ENCODE peak calls at places on chromosomes 13 and 19, in seven cellular contexts. One of them, this sample, is unnamed.

GRCh38 chr19:38245826-38246498 is 10.2 kb downstream of the PPP1R14A start:
- DNase-seq in CD4-positive, alpha-beta T cell: no peak
- DNase-seq in progenitor cell of endocrine pancreas: no peak
- DNase-seq in PC-3: no peak
- DNase-seq in RWPE2: no peak
- DNase-seq in cardiac fibroblast: peak; percentile 70
- DNase-seq in endothelial cell of umbilical vein: no peak
- DNase-seq in this sample: no peak

GRCh38 chr13:31267126-31267784 is 67.5 kb downstream of the B3GLCT start:
- DNase-seq in CD4-positive, alpha-beta T cell: no peak
- DNase-seq in PC-3: no peak
- DNase-seq in RWPE2: no peak
- DNase-seq in endothelial cell of umbilical vein: no peak
- DNase-seq in progenitor cell of endocrine pancreas: no peak
- DNase-seq in cardiac fibroblast: no peak
- DNase-seq in this sample: peak; percentile 3

GRCh38 chr13:25249001-25249543 is 38.2 kb downstream of the MTMR6 start:
- DNase-seq in PC-3: peak; percentile 52
- DNase-seq in RWPE2: no peak
- DNase-seq in progenitor cell of endocrine pancreas: no peak
- DNase-seq in CD4-positive, alpha-beta T cell: no peak
- DNase-seq in cardiac fibroblast: peak; percentile 56
- DNase-seq in endothelial cell of umbilical vein: no peak
- DNase-seq in this sample: peak; percentile 26

GRCh38 chr19:8494158-8494557 is 8.3 kb downstream of the PRAM1 start:
- DNase-seq in CD4-positive, alpha-beta T cell: no peak
- DNase-seq in RWPE2: no peak
- DNase-seq in progenitor cell of endocrine pancreas: no peak
- DNase-seq in PC-3: no peak
- DNase-seq in cardiac fibroblast: no peak
- DNase-seq in endothelial cell of umbilical vein: no peak
- DNase-seq in this sample: no peak

GRCh38 chr19:23974941-23975340 is 60.3 kb downstream of the ZNF726 start:
- DNase-seq in endothelial cell of umbilical vein: no peak
- DNase-seq in progenitor cell of endocrine pancreas: no peak
- DNase-seq in CD4-positive, alpha-beta T cell: no peak
- DNase-seq in PC-3: peak; percentile 54
- DNase-seq in RWPE2: no peak
- DNase-seq in cardiac fibroblast: no peak
- DNase-seq in this sample: no peak

GRCh38 chr19:35757231-35757748 is 461 bp upstream of the HSPB6 start:
- DNase-seq in CD4-positive, alpha-beta T cell: no peak
- DNase-seq in PC-3: peak; percentile 29
- DNase-seq in cardiac fibroblast: peak; percentile 96
- DNase-seq in progenitor cell of endocrine pancreas: no peak
- DNase-seq in endothelial cell of umbilical vein: peak; percentile 62
- DNase-seq in RWPE2: peak; percentile 61
- DNase-seq in this sample: no peak

GRCh38 chr13:71525004-71525403 is 342.0 kb downstream of the DACH1 start:
- DNase-seq in RWPE2: no peak
- DNase-seq in PC-3: no peak
- DNase-seq in cardiac fibroblast: no peak
- DNase-seq in endothelial cell of umbilical vein: no peak
- DNase-seq in CD4-positive, alpha-beta T cell: no peak
- DNase-seq in progenitor cell of endocrine pancreas: no peak
- DNase-seq in this sample: no peak

GRCh38 chr19:51695088-51695487 is 2.0 kb downstream of the SPACA6 start:
- DNase-seq in cardiac fibroblast: no peak
- DNase-seq in CD4-positive, alpha-beta T cell: no peak
- DNase-seq in PC-3: no peak
- DNase-seq in endothelial cell of umbilical vein: no peak
- DNase-seq in progenitor cell of endocrine pancreas: no peak
- DNase-seq in RWPE2: no peak
- DNase-seq in this sample: no peak

GRCh38 chr13:20997301-20998061 is 63.9 kb downstream of the LATS2 start:
- DNase-seq in RWPE2: no peak
- DNase-seq in progenitor cell of endocrine pancreas: no peak
- DNase-seq in cardiac fibroblast: peak; percentile 96
- DNase-seq in PC-3: peak; percentile 7
- DNase-seq in CD4-positive, alpha-beta T cell: no peak
- DNase-seq in endothelial cell of umbilical vein: peak; percentile 65
- DNase-seq in this sample: no peak

GRCh38 chr19:50252111-50252886 is 48.9 kb downstream of the MYH14 start:
- DNase-seq in progenitor cell of endocrine pancreas: no peak
- DNase-seq in endothelial cell of umbilical vein: peak; percentile 25
- DNase-seq in PC-3: peak; percentile 72
- DNase-seq in cardiac fibroblast: peak; percentile 48
- DNase-seq in CD4-positive, alpha-beta T cell: peak; percentile 40
- DNase-seq in RWPE2: no peak
- DNase-seq in this sample: no peak

GRCh38 chr13:99648266-99648665 is 147.0 kb downstream of the TM9SF2 start:
- DNase-seq in cardiac fibroblast: no peak
- DNase-seq in progenitor cell of endocrine pancreas: no peak
- DNase-seq in CD4-positive, alpha-beta T cell: no peak
- DNase-seq in PC-3: no peak
- DNase-seq in endothelial cell of umbilical vein: no peak
- DNase-seq in RWPE2: no peak
- DNase-seq in this sample: no peak

GRCh38 chr13:97333983-97334382 is 100.0 kb upstream of the RAP2A start:
- DNase-seq in cardiac fibroblast: peak; percentile 20
- DNase-seq in CD4-positive, alpha-beta T cell: no peak
- DNase-seq in PC-3: no peak
- DNase-seq in RWPE2: no peak
- DNase-seq in progenitor cell of endocrine pancreas: no peak
- DNase-seq in endothelial cell of umbilical vein: peak; percentile 43
- DNase-seq in this sample: no peak

GRCh38 chr13:111342716-111343115 is 22.3 kb downstream of the TEX29 start:
- DNase-seq in cardiac fibroblast: no peak
- DNase-seq in CD4-positive, alpha-beta T cell: no peak
- DNase-seq in PC-3: no peak
- DNase-seq in endothelial cell of umbilical vein: no peak
- DNase-seq in progenitor cell of endocrine pancreas: no peak
- DNase-seq in RWPE2: no peak
- DNase-seq in this sample: no peak

GRCh38 chr19:10044390-10044789 is 31.1 kb downstream of the RDH8 start:
- DNase-seq in progenitor cell of endocrine pancreas: no peak
- DNase-seq in endothelial cell of umbilical vein: peak; percentile 10
- DNase-seq in PC-3: no peak
- DNase-seq in RWPE2: no peak
- DNase-seq in cardiac fibroblast: no peak
- DNase-seq in CD4-positive, alpha-beta T cell: no peak
- DNase-seq in this sample: peak; percentile 34

GRCh38 chr13:90105276-90105675 is 1242.2 kb upstream of the MIR17HG start:
- DNase-seq in progenitor cell of endocrine pancreas: no peak
- DNase-seq in endothelial cell of umbilical vein: no peak
- DNase-seq in CD4-positive, alpha-beta T cell: no peak
- DNase-seq in PC-3: peak; percentile 85
- DNase-seq in cardiac fibroblast: peak; percentile 24
- DNase-seq in RWPE2: no peak
- DNase-seq in this sample: peak; percentile 26

GRCh38 chr13:30301827-30302226 is 5.5 kb downstream of the KATNAL1 start:
- DNase-seq in CD4-positive, alpha-beta T cell: no peak
- DNase-seq in RWPE2: no peak
- DNase-seq in cardiac fibroblast: no peak
- DNase-seq in endothelial cell of umbilical vein: no peak
- DNase-seq in PC-3: no peak
- DNase-seq in progenitor cell of endocrine pancreas: no peak
- DNase-seq in this sample: no peak

GRCh38 chr19:42111811-42112210 is 20.4 kb downstream of the POU2F2 start:
- DNase-seq in RWPE2: no peak
- DNase-seq in PC-3: no peak
- DNase-seq in CD4-positive, alpha-beta T cell: no peak
- DNase-seq in progenitor cell of endocrine pancreas: no peak
- DNase-seq in endothelial cell of umbilical vein: no peak
- DNase-seq in cardiac fibroblast: peak; percentile 68
- DNase-seq in this sample: peak; percentile 48

GRCh38 chr19:33883869-33884519 is 87.3 kb downstream of the KCTD15 start:
- DNase-seq in progenitor cell of endocrine pancreas: no peak
- DNase-seq in endothelial cell of umbilical vein: peak; percentile 93
- DNase-seq in RWPE2: no peak
- DNase-seq in PC-3: peak; percentile 3
- DNase-seq in cardiac fibroblast: peak; percentile 23
- DNase-seq in CD4-positive, alpha-beta T cell: no peak
- DNase-seq in this sample: no peak

GRCh38 chr13:112208656-112209055 is 141.7 kb downstream of the SOX1 start:
- DNase-seq in progenitor cell of endocrine pancreas: no peak
- DNase-seq in RWPE2: no peak
- DNase-seq in endothelial cell of umbilical vein: no peak
- DNase-seq in CD4-positive, alpha-beta T cell: no peak
- DNase-seq in cardiac fibroblast: no peak
- DNase-seq in PC-3: no peak
- DNase-seq in this sample: no peak

GRCh38 chr13:106573855-106574254 is 5.9 kb upstream of the ARGLU1 start:
- DNase-seq in CD4-positive, alpha-beta T cell: no peak
- DNase-seq in RWPE2: no peak
- DNase-seq in cardiac fibroblast: peak; percentile 47
- DNase-seq in PC-3: no peak
- DNase-seq in endothelial cell of umbilical vein: no peak
- DNase-seq in progenitor cell of endocrine pancreas: no peak
- DNase-seq in this sample: peak; percentile 42

GRCh38 chr13:58048670-58049069 is 417.1 kb downstream of the PCDH17 start:
- DNase-seq in RWPE2: no peak
- DNase-seq in endothelial cell of umbilical vein: no peak
- DNase-seq in PC-3: no peak
- DNase-seq in CD4-positive, alpha-beta T cell: no peak
- DNase-seq in progenitor cell of endocrine pancreas: no peak
- DNase-seq in cardiac fibroblast: no peak
- DNase-seq in this sample: no peak

GRCh38 chr13:112870737-112871287 is 98.2 kb upstream of the MCF2L start:
- DNase-seq in PC-3: no peak
- DNase-seq in CD4-positive, alpha-beta T cell: no peak
- DNase-seq in progenitor cell of endocrine pancreas: no peak
- DNase-seq in cardiac fibroblast: no peak
- DNase-seq in RWPE2: no peak
- DNase-seq in endothelial cell of umbilical vein: no peak
- DNase-seq in this sample: no peak

GRCh38 chr19:492091-492531 is 4.2 kb upstream of the MADCAM1 start:
- DNase-seq in CD4-positive, alpha-beta T cell: peak; percentile 46
- DNase-seq in PC-3: peak; percentile 11
- DNase-seq in endothelial cell of umbilical vein: no peak
- DNase-seq in progenitor cell of endocrine pancreas: no peak
- DNase-seq in RWPE2: no peak
- DNase-seq in cardiac fibroblast: no peak
- DNase-seq in this sample: no peak

GRCh38 chr13:25771208-25771607 is 280.6 kb downstream of the SHISA2 start:
- DNase-seq in endothelial cell of umbilical vein: no peak
- DNase-seq in cardiac fibroblast: no peak
- DNase-seq in CD4-positive, alpha-beta T cell: no peak
- DNase-seq in progenitor cell of endocrine pancreas: no peak
- DNase-seq in PC-3: peak; percentile 84
- DNase-seq in RWPE2: no peak
- DNase-seq in this sample: no peak

GRCh38 chr19:52992109-52993004 is 21.4 kb upstream of the ERVV-1 start:
- DNase-seq in endothelial cell of umbilical vein: peak; percentile 41
- DNase-seq in progenitor cell of endocrine pancreas: peak; percentile 14
- DNase-seq in RWPE2: peak; percentile 57
- DNase-seq in cardiac fibroblast: peak; percentile 7
- DNase-seq in PC-3: no peak
- DNase-seq in CD4-positive, alpha-beta T cell: no peak
- DNase-seq in this sample: no peak

GRCh38 chr19:663682-664117 is 686 bp upstream of the RNF126 start:
- DNase-seq in cardiac fibroblast: no peak
- DNase-seq in progenitor cell of endocrine pancreas: no peak
- DNase-seq in RWPE2: no peak
- DNase-seq in endothelial cell of umbilical vein: no peak
- DNase-seq in PC-3: no peak
- DNase-seq in CD4-positive, alpha-beta T cell: no peak
- DNase-seq in this sample: no peak

GRCh38 chr13:27953671-27954405 is 15.3 kb downstream of the CDX2 start:
- DNase-seq in endothelial cell of umbilical vein: peak; percentile 64
- DNase-seq in progenitor cell of endocrine pancreas: peak; percentile 88
- DNase-seq in cardiac fibroblast: peak; percentile 52
- DNase-seq in RWPE2: no peak
- DNase-seq in PC-3: peak; percentile 79
- DNase-seq in CD4-positive, alpha-beta T cell: peak; percentile 69
- DNase-seq in this sample: peak; percentile 70

GRCh38 chr19:19154768-19155494 is 15.1 kb downstream of the MEF2B start:
- DNase-seq in RWPE2: no peak
- DNase-seq in endothelial cell of umbilical vein: no peak
- DNase-seq in progenitor cell of endocrine pancreas: no peak
- DNase-seq in CD4-positive, alpha-beta T cell: no peak
- DNase-seq in cardiac fibroblast: no peak
- DNase-seq in PC-3: no peak
- DNase-seq in this sample: no peak
- TF ChIP-seq CTCF in RWPE2: no peak
- TF ChIP-seq CTCF in endothelial cell of umbilical vein: no peak
- TF ChIP-seq CTCF in progenitor cell of endocrine pancreas: no peak
- TF ChIP-seq CTCF in CD4-positive, alpha-beta T cell: no peak
- TF ChIP-seq CTCF in cardiac fibroblast: no peak
- TF ChIP-seq CTCF in PC-3: no peak
- TF ChIP-seq CTCF in this sample: no peak

DNA sequence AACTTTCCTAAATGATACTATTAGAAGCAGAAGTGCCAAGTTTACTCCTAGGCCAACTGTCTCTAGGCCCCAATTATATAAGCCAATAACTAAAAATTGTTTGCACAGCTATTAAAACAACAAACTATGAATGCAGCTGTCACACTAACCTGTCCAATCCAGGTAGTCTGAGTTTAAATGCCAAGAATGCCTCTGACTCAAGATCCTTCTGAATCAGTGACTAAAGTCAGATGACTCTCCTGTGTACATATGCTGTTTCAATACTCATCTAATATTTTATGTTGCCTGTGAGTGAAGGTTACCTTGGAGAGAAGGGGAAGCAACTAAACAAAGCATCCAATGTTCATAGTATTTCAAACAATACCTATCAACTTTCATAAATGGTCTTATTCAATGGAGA is 257.0 kb downstream of the ENOX1 start:
- DNase-seq in RWPE2: no peak
- DNase-seq in cardiac fibroblast: no peak
- DNase-seq in CD4-positive, alpha-beta T cell: no peak
- DNase-seq in endothelial cell of umbilical vein: no peak
- DNase-seq in progenitor cell of endocrine pancreas: no peak
- DNase-seq in PC-3: peak; percentile 93
- DNase-seq in this sample: peak; percentile 17
- TF ChIP-seq CTCF in RWPE2: no peak
- TF ChIP-seq CTCF in cardiac fibroblast: no peak
- TF ChIP-seq CTCF in CD4-positive, alpha-beta T cell: no peak
- TF ChIP-seq CTCF in endothelial cell of umbilical vein: no peak
- TF ChIP-seq CTCF in progenitor cell of endocrine pancreas: no peak
- TF ChIP-seq CTCF in PC-3: no peak
- TF ChIP-seq CTCF in this sample: no peak

GRCh38 chr19:2944775-2945574 is at the start of gene ZNF77:
- DNase-seq in cardiac fibroblast: peak; percentile 99
- DNase-seq in PC-3: peak; percentile 98
- DNase-seq in progenitor cell of endocrine pancreas: peak; percentile 92
- DNase-seq in CD4-positive, alpha-beta T cell: peak; percentile 98
- DNase-seq in endothelial cell of umbilical vein: peak; percentile 99
- DNase-seq in RWPE2: peak; percentile 97
- DNase-seq in this sample: peak; percentile 100
- TF ChIP-seq CTCF in cardiac fibroblast: no peak
- TF ChIP-seq CTCF in PC-3: no peak
- TF ChIP-seq CTCF in progenitor cell of endocrine pancreas: no peak
- TF ChIP-seq CTCF in CD4-positive, alpha-beta T cell: no peak
- TF ChIP-seq CTCF in endothelial cell of umbilical vein: no peak
- TF ChIP-seq CTCF in RWPE2: no peak
- TF ChIP-seq CTCF in this sample: no peak

DNA sequence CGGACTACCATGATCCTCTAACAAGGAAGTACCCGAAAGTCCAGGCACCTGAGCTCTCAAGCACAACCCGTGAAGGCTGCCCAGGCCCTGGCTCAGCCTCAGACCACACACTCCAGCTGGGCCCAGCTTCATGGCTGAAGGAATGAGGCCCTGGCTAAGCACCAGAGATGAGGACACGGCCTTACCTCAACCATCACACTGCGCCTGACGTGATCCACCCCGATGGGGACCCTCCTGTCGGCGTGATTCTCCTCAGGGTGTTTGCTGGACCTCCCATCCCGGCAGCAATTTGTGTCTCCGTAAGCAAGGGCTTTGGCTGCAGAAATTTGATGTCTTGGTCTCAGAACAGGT is 56.5 kb downstream of the F2RL3 start:
- DNase-seq in progenitor cell of endocrine pancreas: no peak
- DNase-seq in endothelial cell of umbilical vein: no peak
- DNase-seq in cardiac fibroblast: no peak
- DNase-seq in CD4-positive, alpha-beta T cell: no peak
- DNase-seq in RWPE2: no peak
- DNase-seq in PC-3: no peak
- DNase-seq in this sample: no peak
- TF ChIP-seq CTCF in progenitor cell of endocrine pancreas: no peak
- TF ChIP-seq CTCF in endothelial cell of umbilical vein: no peak
- TF ChIP-seq CTCF in cardiac fibroblast: no peak
- TF ChIP-seq CTCF in CD4-positive, alpha-beta T cell: no peak
- TF ChIP-seq CTCF in RWPE2: no peak
- TF ChIP-seq CTCF in PC-3: no peak
- TF ChIP-seq CTCF in this sample: no peak

This sample was measured in MCF 10A.